ENCODE peak calls at places on chromosomes 2 and 18, in ten cellular contexts. U is activated naive CD4-positive, alpha-beta T cell treated with anti-CD3 and anti-CD28 coated beads, Interleukin-2, amount 50 U/mL, for 72 hours; E is AG08396; L is lower leg skin; P is NCI-H1092 treated with DMSO at 0.1 percent for 48 hours; O is non-pigmented ciliary epithelial cell; D is GF-D8; I is CD8-positive, alpha-beta T cell; F is substantia nigra; J is activated CD8-positive, alpha-beta T cell treated with anti-CD3 and anti-CD28 coated beads, Interleukin-2, amount 10 ng/mL, durations not matched to agents 7 days and 5 days. H is an unnamed sample.

GRCh38 chr2:134122610-134123009 is 131.3 kb upstream of the MGAT5 start:
- DNase-seq in U (no peak), E (no peak), L (no peak), P (no peak), O (no peak), D (no peak), I (no peak), F (no peak), J (peak; percentile 24), H (no peak)

GRCh38 chr2:126042089-126042488 is 613.9 kb upstream of the GYPC start:
- DNase-seq in U (no peak), E (no peak), L (no peak), P (no peak), O (no peak), D (no peak), I (no peak), F (no peak), J (no peak), H (no peak)

GRCh38 chr2:146661494-146662096 is 1183.2 kb upstream of the ACVR2A start:
- DNase-seq in U (no peak), E (peak; percentile 5), L (no peak), P (peak; percentile 33), O (no peak), D (no peak), I (no peak), F (no peak), J (no peak), H (no peak)

GRCh38 chr18:80231151-80231550 is 16.2 kb downstream of the PARD6G start:
- DNase-seq in U (no peak), E (no peak), L (no peak), P (no peak), O (no peak), D (no peak), I (no peak), F (no peak), J (no peak), H (no peak)

GRCh38 chr2:216922170-216922780 is 62.4 kb upstream of the TNP1 start:
- DNase-seq in U (no peak), E (no peak), L (no peak), P (no peak), O (no peak), D (no peak), I (no peak), F (no peak), J (no peak), H (no peak)

GRCh38 chr2:120850551-120850950 is 114.9 kb downstream of the GLI2 start:
- DNase-seq in U (no peak), E (no peak), L (no peak), P (no peak), O (no peak), D (no peak), I (no peak), F (no peak), J (no peak), H (no peak)

GRCh38 chr2:167832840-167833239 is 414.6 kb downstream of the STK39 start:
- DNase-seq in U (no peak), E (no peak), L (no peak), P (no peak), O (no peak), D (no peak), I (no peak), F (no peak), J (no peak), H (no peak)

GRCh38 chr2:94997981-94998920 is 27.3 kb upstream of the MAL start:
- DNase-seq in U (no peak), E (no peak), L (no peak), P (no peak), O (no peak), D (no peak), I (no peak), F (no peak), J (no peak), H (no peak)

GRCh38 chr2:417662-418061 is 129.8 kb upstream of the ALKAL2 start:
- DNase-seq in U (no peak), E (no peak), L (no peak), P (no peak), O (no peak), D (no peak), I (no peak), F (no peak), J (no peak), H (no peak)

GRCh38 chr18:37873416-37873815 is 307.8 kb upstream of the CELF4 start:
- DNase-seq in U (no peak), E (no peak), L (no peak), P (no peak), O (no peak), D (no peak), I (no peak), F (no peak), J (no peak), H (no peak)

GRCh38 chr2:84799772-84800171 is 81.1 kb downstream of the TRABD2A start:
- DNase-seq in U (no peak), E (no peak), L (no peak), P (no peak), O (no peak), D (no peak), I (no peak), F (no peak), J (no peak), H (no peak)

GRCh38 chr18:30675905-30676620 is 366.5 kb downstream of the DSC3 start:
- DNase-seq in U (no peak), E (no peak), L (no peak), P (peak; percentile 33), O (no peak), D (no peak), I (no peak), F (no peak), J (no peak), H (no peak)

GRCh38 chr18:47817017-47817911 is 113.2 kb downstream of the SMAD2 start:
- DNase-seq in U (no peak), E (no peak), L (no peak), P (no peak), O (no peak), D (no peak), I (no peak), F (no peak), J (no peak), H (no peak)

GRCh38 chr2:43426305-43427031 is 169.4 kb downstream of the THADA start:
- DNase-seq in U (peak; percentile 64), E (peak; percentile 86), L (peak; percentile 79), P (no peak), O (peak; percentile 92), D (peak; percentile 86), I (peak; percentile 68), F (peak; percentile 5), J (peak; percentile 87), H (peak; percentile 11)

GRCh38 chr2:157843935-157844334 is 32.2 kb downstream of the ACVR1 start:
- DNase-seq in U (no peak), E (no peak), L (no peak), P (no peak), O (no peak), D (no peak), I (no peak), F (no peak), J (no peak), H (no peak)

GRCh38 chr2:113770929-113771328 is 14.5 kb upstream of the SLC35F5 start:
- DNase-seq in U (no peak), E (no peak), L (no peak), P (no peak), O (no peak), D (no peak), I (no peak), F (no peak), J (no peak), H (no peak)

GRCh38 chr2:131322209-131322608 is 41.8 kb downstream of the RAB6D start:
- DNase-seq in U (no peak), E (no peak), L (no peak), P (no peak), O (no peak), D (no peak), I (no peak), F (no peak), J (no peak), H (no peak)

GRCh38 chr2:113977060-113977659 is 87.3 kb downstream of the ACTR3 start:
- DNase-seq in U (no peak), E (no peak), L (no peak), P (no peak), O (no peak), D (no peak), I (no peak), F (no peak), J (no peak), H (no peak)

GRCh38 chr2:100589527-100589926 is 26.7 kb downstream of the PDCL3 start:
- DNase-seq in U (no peak), E (no peak), L (no peak), P (no peak), O (no peak), D (peak; percentile 22), I (no peak), F (no peak), J (no peak), H (no peak)

GRCh38 chr2:105129722-105130232 is 91.9 kb downstream of the MRPS9 start:
- DNase-seq in U (no peak), E (no peak), L (no peak), P (no peak), O (no peak), D (peak; percentile 43), I (no peak), F (no peak), J (no peak), H (no peak)

GRCh38 chr2:240817496-240818292 is 2.3 kb downstream of the KIF1A start:
- DNase-seq in U (no peak), E (no peak), L (no peak), P (no peak), O (no peak), D (no peak), I (no peak), F (no peak), J (no peak), H (no peak)

GRCh38 chr2:43084699-43085091 is 141.7 kb downstream of the ZFP36L2 start:
- DNase-seq in U (no peak), E (no peak), L (no peak), P (no peak), O (no peak), D (no peak), I (no peak), F (no peak), J (no peak), H (no peak)

GRCh38 chr2:187875836-187876235 is 321.6 kb upstream of the TFPI start:
- DNase-seq in U (no peak), E (peak; percentile 5), L (no peak), P (no peak), O (no peak), D (no peak), I (no peak), F (no peak), J (no peak), H (no peak)

GRCh38 chr2:47784349-47784851 is 1.5 kb downstream of the MSH6 start:
- DNase-seq in U (no peak), E (no peak), L (no peak), P (no peak), O (no peak), D (no peak), I (no peak), F (peak; percentile 9), J (no peak), H (no peak)

GRCh38 chr2:78592547-78592946 is 433.0 kb upstream of the REG3G start:
- DNase-seq in U (no peak), E (no peak), L (no peak), P (no peak), O (no peak), D (no peak), I (no peak), F (no peak), J (no peak), H (no peak)

GRCh38 chr18:35953688-35954087 is 18.8 kb upstream of the RMP24 start:
- DNase-seq in U (no peak), E (no peak), L (no peak), P (no peak), O (no peak), D (no peak), I (no peak), F (no peak), J (no peak), H (no peak)